ENCODE peak calls at places on chromosomes 1 and 21, in six cellular contexts. S is IMR-90, L is neuronal stem cell, T is mesenchymal stem cell, F is H9, O is H1. C is an unnamed sample.

GRCh38 chr1:177490786-177491185 is 320.0 kb downstream of the BRINP2 start:
- DNase-seq in O (no peak), S (no peak), T (no peak), F (no peak), L (no peak), C (peak; percentile 52)

GRCh38 chr21:23543334-23543733 is 2063.9 kb downstream of the MRPL39 start:
- DNase-seq in F (no peak), T (no peak), O (no peak), S (no peak), L (no peak), C (no peak)

GRCh38 chr1:5891736-5892135 is 100.5 kb downstream of the NPHP4 start:
- DNase-seq in F (no peak), O (no peak), T (no peak), L (no peak), S (peak; percentile 25), C (no peak)

GRCh38 chr1:36652011-36652410 is 169.3 kb upstream of the CSF3R start:
- DNase-seq in O (no peak), L (no peak), S (no peak), F (no peak), T (no peak), C (peak; percentile 81)

GRCh38 chr1:207962716-207963428 is 51.9 kb upstream of the CD34 start:
- DNase-seq in S (no peak), L (no peak), F (no peak), O (no peak), T (no peak), C (peak; percentile 22)

GRCh38 chr1:232291258-232291657 is 338.7 kb downstream of the SIPA1L2 start:
- DNase-seq in S (no peak), L (no peak), O (no peak), F (no peak), T (no peak), C (no peak)

GRCh38 chr1:6269997-6270401 is 9.1 kb upstream of the GPR153 start:
- DNase-seq in S (no peak), O (no peak), T (no peak), F (no peak), L (no peak), C (no peak)

GRCh38 chr1:214678386-214678785 is 75.4 kb downstream of the CENPF start:
- DNase-seq in L (no peak), F (no peak), T (no peak), O (no peak), S (peak; percentile 37), C (no peak)

GRCh38 chr1:183404456-183404855 is 13.7 kb downstream of the NMNAT2 start:
- DNase-seq in S (no peak), F (no peak), T (no peak), L (no peak), O (no peak), C (no peak)

GRCh38 chr1:199774433-199775089 is 252.9 kb upstream of the NR5A2 start:
- DNase-seq in L (no peak), O (no peak), T (no peak), S (peak; percentile 85), F (no peak), C (no peak)

GRCh38 chr1:223654083-223654482 is 11.4 kb downstream of the CAPN8 start:
- DNase-seq in O (no peak), S (no peak), T (no peak), F (no peak), L (no peak), C (no peak)

GRCh38 chr1:118254483-118254882 is 69.5 kb upstream of the SPAG17 start:
- DNase-seq in F (no peak), S (no peak), L (no peak), O (no peak), T (no peak), C (no peak)

GRCh38 chr1:232084584-232085223 is 458.1 kb downstream of the DISC1 start:
- DNase-seq in F (peak; percentile 82), T (peak; percentile 44), L (peak; percentile 17), O (peak; percentile 72), S (peak; percentile 37), C (no peak)

GRCh38 chr1:50973875-50974617 is 4.0 kb downstream of the CDKN2C start:
- DNase-seq in O (peak; percentile 56), F (peak; percentile 32), S (no peak), L (no peak), T (peak; percentile 33), C (no peak)

GRCh38 chr1:52365746-52366516 is at the start of gene CC2D1B:
- DNase-seq in S (peak; percentile 94), F (peak; percentile 99), O (peak; percentile 100), L (peak; percentile 98), T (peak; percentile 98), C (peak; percentile 99)

GRCh38 chr1:235601087-235601486 is 48.5 kb downstream of the GNG4 start:
- DNase-seq in T (no peak), O (peak; percentile 68), S (no peak), F (peak; percentile 57), L (no peak), C (no peak)

GRCh38 chr1:1619917-1620361 is 4.6 kb downstream of the MIB2 start:
- DNase-seq in T (no peak), L (no peak), F (peak; percentile 78), S (no peak), O (peak; percentile 72), C (no peak)

GRCh38 chr1:20083178-20083944 is 13.4 kb downstream of the PLA2G5 start:
- DNase-seq in F (no peak), T (no peak), L (no peak), S (no peak), O (no peak), C (no peak)

GRCh38 chr1:196302981-196303380 is 305.3 kb downstream of the KCNT2 start:
- DNase-seq in S (no peak), T (no peak), O (no peak), L (peak; percentile 20), F (no peak), C (no peak)

GRCh38 chr1:201226859-201227488 is 36.4 kb downstream of the IGFN1 start:
- DNase-seq in S (no peak), T (no peak), F (peak; percentile 27), L (no peak), O (peak; percentile 39), C (no peak)
- H4K91ac ChIP-seq in S (no peak overlapping the region), T (no peak overlapping the region), F (no peak overlapping the region), L (peak overlapping the region; percentile 62), O (no peak overlapping the region), C (no peak overlapping the region)

DNA sequence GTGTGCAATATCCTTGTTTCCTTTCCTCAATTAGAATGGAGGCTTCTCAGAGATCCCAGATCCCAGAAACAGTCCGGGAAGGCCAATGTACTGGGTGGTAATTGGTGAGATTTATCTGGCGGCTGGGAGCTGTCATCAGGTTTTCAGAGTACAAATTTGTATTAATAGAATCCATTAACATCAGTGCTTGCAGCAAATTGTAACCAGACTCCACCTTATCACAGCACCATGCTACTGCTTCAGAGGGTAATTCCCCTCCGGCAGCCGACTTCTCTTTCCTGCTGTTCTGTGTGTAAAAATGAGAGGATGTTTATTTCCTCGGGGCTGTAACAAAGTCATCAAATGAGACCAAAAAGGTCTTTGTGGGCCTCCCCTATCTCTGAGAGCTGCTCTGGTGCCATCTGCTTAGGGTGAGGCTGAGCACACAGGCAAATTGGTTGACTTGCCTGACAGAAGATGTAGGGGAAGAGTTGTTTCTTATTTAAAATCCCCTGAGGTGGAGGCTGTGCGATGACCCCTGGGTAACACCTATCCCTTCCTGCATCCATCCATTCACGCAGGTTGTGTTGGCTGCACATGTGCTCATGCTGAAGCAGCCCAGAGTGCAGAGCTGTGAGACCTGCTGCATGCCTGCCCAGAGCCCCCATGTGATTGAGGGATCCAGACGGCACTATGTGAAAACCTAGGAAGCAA is 19.2 kb downstream of the NFASC start:
- DNase-seq in L (no peak), F (no peak), T (no peak), O (no peak), S (no peak), C (no peak)
- H3K27ac ChIP-seq in L (no peak overlapping the region), F (no peak overlapping the region), T (no peak overlapping the region), O (no peak overlapping the region), S (no peak overlapping the region), C (no peak overlapping the region)

DNA sequence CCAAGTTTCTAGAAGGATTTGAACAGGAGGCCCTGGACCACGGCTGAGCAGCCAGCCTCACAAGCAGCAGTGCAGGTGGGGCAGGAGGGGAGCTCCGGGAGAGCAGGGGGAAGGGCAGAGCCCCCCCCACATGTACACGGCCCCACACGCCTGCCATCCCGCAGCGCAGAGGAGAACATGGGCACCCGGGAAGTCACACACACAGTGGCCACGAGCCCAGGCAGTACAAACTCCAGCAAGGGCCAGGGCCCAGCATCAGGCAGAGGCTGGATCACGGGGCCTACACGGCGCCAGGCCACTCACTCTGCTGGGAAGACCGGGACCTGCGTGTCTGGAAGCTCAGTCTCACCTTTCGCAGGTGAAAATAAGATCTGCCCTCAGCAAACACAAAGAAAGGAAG is 5.2 kb downstream of the SUMO3 start:
- DNase-seq in O (no peak), F (no peak), T (no peak), S (no peak), L (no peak), C (no peak)
- H4K91ac ChIP-seq in O (no peak overlapping the region), F (no peak overlapping the region), T (no peak overlapping the region), S (no peak overlapping the region), L (no peak overlapping the region), C (no peak overlapping the region)

GRCh38 chr1:25666437-25666836 is 49.8 kb downstream of the MAN1C1 start:
- DNase-seq in T (no peak), F (no peak), S (no peak), L (no peak), O (no peak), C (no peak)
- H3K27ac ChIP-seq in T (no peak overlapping the region), F (no peak overlapping the region), S (no peak overlapping the region), L (no peak overlapping the region), O (no peak overlapping the region), C (no peak overlapping the region)

DNA sequence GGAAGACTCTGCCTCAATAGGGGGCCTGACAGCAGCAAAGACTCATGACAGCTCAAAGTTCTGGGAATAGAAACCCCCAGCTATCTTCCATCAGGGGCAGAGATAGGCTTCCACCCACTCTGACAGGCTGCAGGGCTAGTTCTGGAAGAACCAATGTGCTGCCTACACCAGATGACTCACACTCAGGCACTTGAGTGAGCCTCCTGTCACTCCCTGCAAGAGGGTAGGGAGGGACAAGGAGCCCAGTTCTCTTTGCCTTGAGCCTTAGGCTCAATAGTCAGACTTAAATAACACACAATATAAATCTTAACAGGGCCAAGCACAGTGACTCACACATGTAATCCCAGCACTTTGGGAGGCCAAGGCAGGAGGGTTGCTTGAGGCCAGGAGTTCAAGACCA is 386.4 kb downstream of the HHAT start:
- DNase-seq in L (no peak), T (peak; percentile 22), O (no peak), S (no peak), F (no peak), C (no peak)
- H4K91ac ChIP-seq in L (no peak overlapping the region), T (no peak overlapping the region), O (no peak overlapping the region), S (no peak overlapping the region), F (no peak overlapping the region), C (no peak overlapping the region)

GRCh38 chr1:192488058-192488457 is 87.5 kb upstream of the RGS1 start:
- DNase-seq in L (no peak), S (no peak), O (no peak), T (no peak), F (no peak), C (peak; percentile 52)

GRCh38 chr1:192491804-192492554 is 83.6 kb upstream of the RGS1 start:
- DNase-seq in O (no peak), L (no peak), S (peak; percentile 45), F (no peak), T (peak; percentile 45), C (no peak)

GRCh38 chr1:192493584-192493983 is 82.0 kb upstream of the RGS1 start:
- DNase-seq in T (no peak), O (no peak), S (no peak), L (no peak), F (no peak), C (no peak)

GRCh38 chr1:192489046-192489445 is 86.5 kb upstream of the RGS1 start:
- DNase-seq in L (no peak), F (no peak), O (no peak), S (peak; percentile 40), T (peak; percentile 49), C (peak; percentile 52)

GRCh38 chr1:192489748-192490147 is 85.8 kb upstream of the RGS1 start:
- DNase-seq in S (peak; percentile 95), T (peak; percentile 99), L (no peak), F (peak; percentile 40), O (no peak), C (peak; percentile 91)
- H3K27ac ChIP-seq in S (no peak overlapping the region), T (no peak overlapping the region), L (no peak overlapping the region), F (no peak overlapping the region), O (no peak overlapping the region), C (no peak overlapping the region)

C was measured in trophoblast cell.